ENCODE peak calls at places on chromosomes 3 and 15, in seven cellular contexts. F is body of pancreas, I is HepG2, M is endothelial cell of umbilical vein, X is IMR-90, H is spleen, L is testis. Y is an unnamed sample.
A peak's percentile ranks its signal among the peaks of the same experiment; 100 is the strongest.

GRCh38 chr15:46685681-46686080 is 1031.6 kb upstream of the SEMA6D start:
- DNase-seq in L (no peak), I (no peak), X (no peak), H (no peak), M (no peak), F (no peak), Y (no peak)

GRCh38 chr3:45462522-45463262 is 74.3 kb downstream of the LARS2 start:
- DNase-seq in L (no peak), F (no peak), M (no peak), H (no peak), X (peak; percentile 21), I (no peak), Y (no peak)

GRCh38 chr3:183370391-183370790 is 58.0 kb downstream of the MCF2L2 start:
- DNase-seq in F (no peak), L (no peak), M (no peak), H (no peak), X (peak; percentile 4), I (no peak), Y (no peak)

GRCh38 chr15:78093242-78094020 is 1.1 kb downstream of the SH2D7 start:
- DNase-seq in H (no peak), L (no peak), X (peak; percentile 95), F (no peak), M (no peak), I (no peak), Y (no peak)

GRCh38 chr15:83734487-83734886 is 80.6 kb downstream of the ADAMTSL3 start:
- DNase-seq in M (no peak), L (no peak), F (peak; percentile 24), H (no peak), I (no peak), X (no peak), Y (no peak)

GRCh38 chr3:73086071-73086494 is 24.6 kb downstream of the EBLN2 start:
- DNase-seq in I (peak; percentile 34), X (peak; percentile 43), H (peak; percentile 81), F (peak; percentile 63), M (peak; percentile 44), L (peak; percentile 69), Y (peak; percentile 64)

GRCh38 chr3:179882322-179882721 is 154.4 kb downstream of the PEX5L start:
- DNase-seq in H (no peak), F (no peak), M (peak; percentile 13), L (no peak), X (no peak), I (no peak), Y (no peak)

GRCh38 chr3:20055020-20055775 is 15.0 kb downstream of the KAT2B start:
- DNase-seq in H (no peak), F (no peak), I (no peak), M (peak; percentile 40), X (no peak), L (no peak), Y (no peak)

GRCh38 chr15:70701891-70702568 is 61.3 kb downstream of the UACA start:
- DNase-seq in I (no peak), L (peak; percentile 69), H (no peak), M (peak; percentile 86), X (peak; percentile 76), F (no peak), Y (no peak)

GRCh38 chr15:23565395-23566069 is at the start of gene MKRN3:
- DNase-seq in X (peak; percentile 7), M (peak; percentile 35), H (no peak), I (peak; percentile 44), L (peak; percentile 71), F (no peak), Y (no peak)

GRCh38 chr3:60954049-60954448 is 297.2 kb downstream of the FHIT start:
- DNase-seq in H (no peak), X (no peak), M (peak; percentile 31), F (no peak), I (no peak), L (no peak), Y (no peak)

GRCh38 chr15:23401627-23402026 is 45.4 kb downstream of the GOLGA6L2 start:
- DNase-seq in X (no peak), H (no peak), I (no peak), L (no peak), F (no peak), M (no peak), Y (no peak)

GRCh38 chr3:77835916-77836315 is 796.0 kb downstream of the ROBO2 start:
- DNase-seq in L (no peak), I (no peak), F (no peak), X (peak; percentile 12), M (no peak), H (no peak), Y (no peak)

GRCh38 chr15:62119224-62119925 is 45.7 kb downstream of the C2CD4B start:
- DNase-seq in M (peak; percentile 98), H (no peak), X (peak; percentile 97), F (peak; percentile 29), I (peak; percentile 51), L (no peak), Y (no peak)

GRCh38 chr3:10926831-10927521 is 65.6 kb upstream of the SLC6A1 start:
- DNase-seq in M (peak; percentile 23), I (no peak), X (no peak), L (no peak), H (no peak), F (no peak), Y (no peak)

GRCh38 chr3:114179575-114179974 is 723 bp upstream of the DRD3 start:
- DNase-seq in X (peak; percentile 32), M (peak; percentile 19), I (peak; percentile 18), H (no peak), L (no peak), F (peak; percentile 7), Y (no peak)

GRCh38 chr15:31469801-31470545 is 143.3 kb downstream of the KLF13 start:
- DNase-seq in F (no peak), H (no peak), X (no peak), L (no peak), M (no peak), I (no peak), Y (no peak)

GRCh38 chr15:69713726-69714559 is 261.3 kb downstream of the RPLP1 start:
- DNase-seq in H (peak; percentile 79), I (no peak), M (no peak), L (no peak), F (peak; percentile 14), X (no peak), Y (no peak)

GRCh38 chr3:143199998-143200909 is 80.7 kb downstream of the CHST2 start:
- DNase-seq in H (no peak), F (no peak), M (no peak), I (no peak), X (no peak), L (no peak), Y (no peak)

GRCh38 chr3:43726511-43726910 is 35.8 kb downstream of the ABHD5 start:
- DNase-seq in F (no peak), M (no peak), L (no peak), I (no peak), X (peak; percentile 68), H (no peak), Y (no peak)

GRCh38 chr15:62899090-62899493 is 143.5 kb upstream of the TPM1 start:
- DNase-seq in M (no peak), I (peak; percentile 33), F (peak; percentile 47), X (no peak), L (no peak), H (no peak), Y (no peak)

GRCh38 chr3:171809513-171810277 is 588 bp downstream of the PLD1 start:
- DNase-seq in X (peak; percentile 95), H (peak; percentile 92), L (peak; percentile 78), M (peak; percentile 85), F (peak; percentile 76), I (peak; percentile 70), Y (peak; percentile 73)

GRCh38 chr15:50377867-50378751 is 23.1 kb upstream of the GABPB1 start:
- DNase-seq in L (no peak), I (no peak), F (no peak), H (no peak), M (no peak), X (no peak), Y (no peak)

GRCh38 chr3:71490692-71491091 is 92.8 kb downstream of the FOXP1 start:
- DNase-seq in I (no peak), F (no peak), L (no peak), X (no peak), M (no peak), H (no peak), Y (no peak)
- H3K4me1 ChIP-seq in I (no peaks in the 10 kb centered on the region), F (no peaks in the 10 kb centered on the region), L (peaks cover 2% of the 10 kb centered on the region), X (peaks cover 1% of the 10 kb centered on the region), M (no peaks in the 10 kb centered on the region), H (peaks cover 7% of the 10 kb centered on the region), Y (no peaks in the 10 kb centered on the region)

DNA sequence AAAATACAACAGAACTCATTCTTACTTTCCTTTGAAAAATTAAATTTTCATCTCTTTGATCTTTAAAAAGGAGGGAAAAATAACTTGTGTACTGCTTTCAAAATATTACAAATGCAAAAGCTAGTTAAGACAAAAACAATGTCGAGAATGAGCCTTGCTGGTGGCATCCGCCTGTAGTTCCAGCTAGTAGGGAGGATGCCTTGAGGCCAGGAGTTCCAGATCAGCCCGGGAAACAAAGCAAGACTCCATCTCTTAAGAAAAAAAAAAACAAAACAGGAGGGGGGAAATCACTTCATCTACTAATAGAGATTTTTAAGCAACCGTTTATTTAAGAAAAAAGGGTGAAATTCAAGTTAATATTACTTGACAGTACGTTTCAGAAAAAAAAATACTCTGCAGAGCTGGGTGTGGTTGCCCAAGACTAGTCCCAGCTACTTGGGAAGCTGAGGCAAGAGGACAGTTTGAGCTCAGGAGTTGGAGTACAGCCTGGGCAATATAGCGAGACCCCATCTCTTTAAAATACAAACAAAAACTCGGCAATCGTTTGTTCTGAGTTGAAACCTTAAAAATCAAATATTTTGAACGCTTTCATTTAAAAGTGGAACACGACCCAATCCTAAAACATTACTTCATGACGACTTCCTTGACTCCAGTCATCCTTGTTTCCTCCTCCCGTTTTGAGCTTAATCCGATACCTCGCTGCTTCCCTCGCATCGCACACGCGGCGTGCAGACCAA is 1.2 kb downstream of the KPNA1 start:
- DNase-seq in I (no peak), M (no peak), X (peak; percentile 74), H (no peak), F (no peak), L (no peak), Y (no peak)
- TF ChIP-seq POLR2A in I (no peak), M (no peak), X (no peak), H (no peak), F (no peak), L (no peak), Y (no peak)

GRCh38 chr3:159253860-159254259 is 452.0 kb downstream of the MFSD1 start:
- DNase-seq in H (no peak), I (no peak), L (no peak), M (peak; percentile 13), X (no peak), F (no peak), Y (no peak)
- H3K4me1 ChIP-seq in H (no peaks in the 10 kb centered on the region), I (no peaks in the 10 kb centered on the region), L (no peaks in the 10 kb centered on the region), M (peaks cover 6% of the 10 kb centered on the region), X (no peaks in the 10 kb centered on the region), F (peaks cover 8% of the 10 kb centered on the region), Y (no peaks in the 10 kb centered on the region)

DNA sequence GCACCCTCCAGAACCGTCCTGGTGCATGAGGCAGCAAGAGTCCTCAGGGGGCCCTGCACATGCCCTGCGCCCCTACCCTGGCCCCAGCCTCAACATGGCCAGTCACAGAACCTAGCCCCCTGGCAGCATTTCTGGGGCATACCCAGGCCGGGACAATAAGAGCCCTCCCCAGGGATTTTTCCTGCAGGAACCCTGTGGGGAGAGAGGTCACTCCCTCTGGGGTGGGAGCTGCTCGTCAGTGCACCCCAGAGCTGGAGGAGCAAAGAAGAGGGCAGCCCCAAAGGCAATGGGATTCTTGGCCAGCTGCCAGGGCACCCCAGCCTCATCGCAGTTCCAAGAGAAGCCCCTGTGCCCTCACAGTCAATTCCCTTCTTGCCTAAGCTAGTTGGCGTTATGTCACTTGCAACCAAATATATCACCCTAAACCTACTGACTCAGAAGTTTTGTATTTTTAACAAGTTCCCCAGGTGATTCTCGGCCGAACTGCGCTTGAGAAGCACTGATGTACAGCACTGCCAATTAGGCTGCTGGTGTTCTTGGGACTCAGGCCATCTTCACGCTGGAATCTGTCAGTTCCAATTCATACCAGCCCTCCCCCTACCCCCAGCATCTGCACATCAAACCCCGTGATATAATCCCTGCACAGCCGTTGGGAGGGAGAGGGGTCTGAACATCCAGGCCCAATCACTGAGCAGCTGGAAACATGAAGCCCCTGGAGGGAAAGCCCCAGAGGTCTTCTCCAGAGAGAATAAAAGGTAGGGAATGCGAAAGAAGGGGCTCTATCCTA is 87.5 kb upstream of the PRR20G start:
- DNase-seq in X (no peak), M (no peak), I (no peak), F (no peak), H (peak; percentile 65), L (no peak), Y (no peak)
- TF ChIP-seq POLR2A in X (no peak), M (no peak), I (no peak), F (no peak), H (no peak), L (no peak), Y (no peak)